ENCODE peak calls at places on chromosomes 3 and 15, in eight cellular contexts. X is pancreas, M is PC-3, R is prostate gland, W is left ventricle myocardium inferior, Z is AG04450, P is MM.1S, T is SK-N-SH. Q is an unnamed sample.

GRCh38 chr15:101191242-101191641 is 60.6 kb downstream of the CHSY1 start:
- DNase-seq in X (no peak), M (no peak), R (no peak), W (no peak), Z (no peak), P (no peak), T (no peak), Q (no peak)

GRCh38 chr3:120561251-120562045 is 34.7 kb upstream of the NDUFB4 start:
- DNase-seq in X (peak; percentile 65), M (peak; percentile 84), R (peak; percentile 72), W (peak; percentile 66), Z (peak; percentile 46), P (peak; percentile 66), T (peak; percentile 65), Q (peak; percentile 72)

GRCh38 chr3:100506355-100506754 is 13.9 kb downstream of the TMEM45A start:
- DNase-seq in X (no peak), M (no peak), R (no peak), W (no peak), Z (no peak), P (no peak), T (no peak), Q (no peak)

GRCh38 chr3:134235677-134236076 is 15.0 kb downstream of the RYK start:
- DNase-seq in X (no peak), M (no peak), R (no peak), W (no peak), Z (no peak), P (no peak), T (no peak), Q (no peak)

GRCh38 chr3:197541756-197542539 is 13.8 kb downstream of the BDH1 start:
- DNase-seq in X (no peak), M (no peak), R (no peak), W (peak; percentile 65), Z (peak; percentile 58), P (no peak), T (peak; percentile 92), Q (peak; percentile 30)

GRCh38 chr3:116661196-116661595 is 48.4 kb upstream of the TUSC7 start:
- DNase-seq in X (no peak), M (no peak), R (no peak), W (no peak), Z (no peak), P (no peak), T (no peak), Q (no peak)

GRCh38 chr15:62269504-62269903 is 104.4 kb upstream of the C2CD4B start:
- DNase-seq in X (no peak), M (no peak), R (no peak), W (no peak), Z (no peak), P (no peak), T (no peak), Q (no peak)

GRCh38 chr15:100090411-100090810 is 251.4 kb downstream of the ADAMTS17 start:
- DNase-seq in X (no peak), M (no peak), R (no peak), W (no peak), Z (no peak), P (no peak), T (no peak), Q (no peak)

GRCh38 chr3:184169896-184170875 is 4.5 kb upstream of the AP2M1 start:
- DNase-seq in X (no peak), M (no peak), R (no peak), W (no peak), Z (no peak), P (no peak), T (no peak), Q (no peak)

GRCh38 chr3:100590114-100590839 is 19.1 kb upstream of the ADGRG7 start:
- DNase-seq in X (no peak), M (peak; percentile 87), R (peak; percentile 70), W (no peak), Z (peak; percentile 44), P (peak; percentile 58), T (peak; percentile 68), Q (peak; percentile 55)

GRCh38 chr3:104206925-104207324 is 1159.8 kb upstream of the ALCAM start:
- DNase-seq in X (no peak), M (peak; percentile 90), R (no peak), W (no peak), Z (no peak), P (no peak), T (no peak), Q (no peak)

GRCh38 chr3:141421639-141422319 is 53.5 kb downstream of the ZBTB38 start:
- DNase-seq in X (no peak), M (peak; percentile 68), R (no peak), W (no peak), Z (no peak), P (no peak), T (no peak), Q (no peak)

GRCh38 chr3:119891944-119892721 is 110.2 kb downstream of the NR1I2 start:
- DNase-seq in X (no peak), M (peak; percentile 83), R (peak; percentile 35), W (no peak), Z (peak; percentile 38), P (peak; percentile 64), T (peak; percentile 23), Q (no peak)

GRCh38 chr3:53478166-53478830 is 16.1 kb upstream of the CACNA1D start:
- DNase-seq in X (no peak), M (no peak), R (no peak), W (no peak), Z (no peak), P (no peak), T (peak; percentile 45), Q (no peak)

GRCh38 chr15:65337436-65338070 is 33.1 kb downstream of the RNU5B-1 start:
- DNase-seq in X (no peak), M (no peak), R (no peak), W (no peak), Z (no peak), P (no peak), T (peak; percentile 39), Q (no peak)

GRCh38 chr3:119481079-119481478 is 12.3 kb downstream of the POGLUT1 start:
- DNase-seq in X (no peak), M (no peak), R (no peak), W (no peak), Z (no peak), P (no peak), T (no peak), Q (no peak)

GRCh38 chr15:36645106-36645505 is 65.7 kb downstream of the CDIN1 start:
- DNase-seq in X (no peak), M (peak; percentile 36), R (no peak), W (no peak), Z (no peak), P (no peak), T (no peak), Q (no peak)
- TF ChIP-seq CTCF in X (no peak), M (no peak), R (no peak), W (peak; percentile 23), Z (peak; percentile 31), P (no peak), T (peak; percentile 50), Q (no peak)

DNA sequence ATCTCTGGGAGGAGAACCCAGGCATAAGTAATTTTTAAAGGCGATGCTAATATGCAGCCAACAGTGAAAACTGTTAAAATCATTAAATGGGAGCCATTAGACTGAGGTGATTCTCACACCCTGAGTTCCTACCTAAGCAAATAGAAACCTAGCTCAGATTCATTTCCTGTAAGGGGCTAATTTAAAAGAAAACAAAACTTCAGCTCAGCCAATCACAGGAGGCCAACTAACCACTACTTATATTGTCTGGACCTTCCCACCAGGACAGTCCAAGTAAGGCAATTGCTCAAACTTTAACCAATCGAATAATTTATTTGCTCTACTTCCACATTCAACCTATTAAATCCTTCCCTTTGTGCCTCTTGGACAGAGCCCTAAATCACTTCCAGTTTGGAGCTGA is 171.4 kb downstream of the KCNMB2 start:
- DNase-seq in X (no peak), M (no peak), R (no peak), W (no peak), Z (no peak), P (peak; percentile 75), T (no peak), Q (no peak)
- TF ChIP-seq CTCF in X (no peak), M (no peak), R (no peak), W (no peak), Z (no peak), P (no peak), T (no peak), Q (no peak)

DNA sequence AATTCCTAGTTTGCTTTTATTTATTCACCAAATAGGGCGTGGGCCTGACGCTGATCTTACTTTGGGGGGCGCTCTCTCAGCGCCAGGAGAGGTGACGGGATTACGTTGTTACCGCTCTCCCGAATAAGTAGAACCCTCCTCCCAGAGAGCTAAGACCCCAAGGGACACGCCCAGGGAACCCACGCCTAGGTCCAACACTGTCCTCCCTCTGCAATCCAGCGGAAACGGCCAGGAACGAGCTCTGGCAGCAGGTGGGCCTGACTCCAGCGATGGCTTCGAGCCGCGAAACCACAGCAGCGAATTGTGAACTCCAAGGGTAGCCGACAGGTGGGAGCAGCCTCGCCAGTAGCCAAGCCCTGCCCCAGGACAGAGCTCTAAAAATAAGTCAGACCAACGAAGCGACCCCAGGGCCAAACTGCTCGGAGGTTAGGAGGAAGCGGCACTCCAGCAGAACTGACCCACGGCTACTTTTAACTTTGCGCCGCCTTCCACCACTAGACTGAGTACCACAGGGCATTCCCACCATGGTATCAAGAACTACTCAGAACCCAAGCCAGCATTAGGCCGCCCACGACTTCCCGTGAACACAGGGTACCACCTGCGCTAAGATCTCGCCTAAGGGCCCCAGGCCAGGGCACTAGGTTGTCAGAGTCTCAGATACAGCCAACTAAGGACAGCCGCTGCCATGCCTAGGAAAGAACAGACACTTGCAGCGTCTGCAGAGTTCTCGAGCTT is 1.6 kb upstream of the SIN3A start:
- DNase-seq in X (peak; percentile 79), M (peak; percentile 30), R (peak; percentile 27), W (peak; percentile 41), Z (no peak), P (peak; percentile 59), T (no peak), Q (peak; percentile 66)
- TF ChIP-seq CTCF in X (no peak), M (peak; percentile 30), R (no peak), W (no peak), Z (peak; percentile 6), P (peak; percentile 43), T (peak; percentile 49), Q (no peak)

GRCh38 chr15:58077427-58077826 is 11.9 kb upstream of the ALDH1A2 start:
- DNase-seq in X (no peak), M (peak; percentile 40), R (peak; percentile 25), W (no peak), Z (no peak), P (peak; percentile 33), T (no peak), Q (no peak)
- TF ChIP-seq CTCF in X (no peak), M (peak; percentile 57), R (no peak), W (peak; percentile 26), Z (no peak), P (peak; percentile 43), T (peak; percentile 16), Q (no peak)

GRCh38 chr3:180640987-180641386 is 38.3 kb downstream of the CCDC39 start:
- DNase-seq in X (no peak), M (no peak), R (no peak), W (no peak), Z (no peak), P (no peak), T (no peak), Q (no peak)

DNA sequence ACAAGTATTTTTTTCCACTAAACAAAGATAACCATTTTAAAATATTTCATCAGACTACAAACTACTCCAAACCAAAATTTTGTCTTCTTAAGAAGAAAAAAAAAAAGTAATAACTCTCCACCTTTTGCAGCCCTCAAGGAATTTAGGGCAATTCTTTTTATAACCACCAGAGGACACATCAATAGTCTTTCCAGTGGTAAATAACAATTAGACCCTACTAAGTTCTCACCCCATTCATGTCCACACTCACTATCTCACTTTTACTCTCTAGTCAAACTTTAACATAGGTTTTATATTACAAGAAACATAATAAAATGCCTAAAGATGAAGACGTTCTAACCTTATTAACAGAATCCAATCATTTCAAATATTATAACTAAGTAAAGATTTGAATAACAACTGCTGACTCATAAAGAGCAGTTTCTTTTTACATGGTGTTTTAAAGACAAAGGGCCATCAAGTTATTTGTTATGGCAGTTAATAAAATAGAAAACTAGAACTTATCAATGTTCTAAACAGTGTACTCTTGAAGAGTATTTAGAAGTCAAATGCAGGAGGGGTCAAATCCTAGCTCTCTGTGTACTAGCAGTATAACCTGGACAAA is 33.0 kb downstream of the CCDC39 start:
- DNase-seq in X (no peak), M (peak; percentile 24), R (no peak), W (no peak), Z (no peak), P (peak; percentile 24), T (peak; percentile 7), Q (no peak)
- TF ChIP-seq CTCF in X (no peak), M (peak; percentile 57), R (no peak), W (no peak), Z (peak; percentile 29), P (peak; percentile 54), T (peak; percentile 45), Q (no peak)